ENCODE peak calls at places on chromosomes 1 and 21, in eight cellular contexts. H is heart left ventricle, A is heart right ventricle, I is HCT116, Q is cardiac muscle cell, F is psoas muscle, B is GM23248, L is fibroblast of lung. V is an unnamed sample.

GRCh38 chr1:162632234-162632666 is at the start of gene DDR2:
- DNase-seq in A (peak; percentile 41), I (no peak), H (peak; percentile 52), L (peak; percentile 91), Q (no peak), B (peak; percentile 96), F (peak; percentile 73), V (peak; percentile 89)

GRCh38 chr1:27356628-27357280 is 10.0 kb downstream of the MAP3K6 start:
- DNase-seq in L (no peak), A (no peak), Q (no peak), B (no peak), H (no peak), F (no peak), I (no peak), V (no peak)

GRCh38 chr1:21623411-21623961 is 45.7 kb downstream of the RAP1GAP start:
- DNase-seq in B (no peak), A (no peak), L (no peak), H (no peak), I (no peak), F (no peak), Q (no peak), V (no peak)

GRCh38 chr1:26530540-26530897 is 958 bp downstream of the RPS6KA1 start:
- DNase-seq in H (no peak), L (no peak), Q (no peak), B (no peak), I (no peak), A (no peak), F (no peak), V (no peak)

GRCh38 chr1:205237526-205238484 is 10.1 kb downstream of the TMCC2 start:
- DNase-seq in H (no peak), L (no peak), Q (no peak), B (no peak), A (no peak), F (no peak), I (no peak), V (no peak)

GRCh38 chr1:231420959-231421615 is 1.0 kb downstream of the EGLN1 start:
- DNase-seq in F (peak; percentile 56), H (peak; percentile 39), Q (peak; percentile 75), A (peak; percentile 57), I (no peak), L (peak; percentile 66), B (peak; percentile 63), V (no peak)

GRCh38 chr1:46491500-46492268 is 2.0 kb downstream of the DMBX1 start:
- DNase-seq in L (no peak), I (no peak), F (no peak), B (no peak), A (no peak), Q (no peak), H (no peak), V (no peak)

GRCh38 chr21:25963186-25963585 is 207.4 kb downstream of the APP start:
- DNase-seq in H (no peak), L (peak; percentile 77), F (no peak), I (peak; percentile 75), B (peak; percentile 19), A (no peak), Q (no peak), V (no peak)

GRCh38 chr1:168340796-168341510 is 60.3 kb downstream of the TBX19 start:
- DNase-seq in F (no peak), A (no peak), Q (no peak), H (no peak), B (peak; percentile 7), L (no peak), I (no peak), V (no peak)

GRCh38 chr1:76697361-76697760 is 169.9 kb upstream of the ST6GALNAC5 start:
- DNase-seq in A (no peak), F (no peak), H (no peak), L (no peak), B (no peak), I (no peak), Q (no peak), V (no peak)

GRCh38 chr21:45845063-45845789 is 136.3 kb upstream of the COL6A1 start:
- DNase-seq in B (no peak), A (no peak), L (no peak), I (no peak), H (no peak), Q (no peak), F (no peak), V (no peak)

GRCh38 chr1:219812491-219813221 is 115.7 kb downstream of the SLC30A10 start:
- DNase-seq in I (peak; percentile 75), L (peak; percentile 80), H (peak; percentile 22), F (no peak), B (peak; percentile 86), A (no peak), Q (peak; percentile 87), V (no peak)

GRCh38 chr1:174021611-174022079 is 512 bp downstream of the RC3H1 start:
- DNase-seq in H (peak; percentile 35), Q (no peak), B (peak; percentile 83), F (peak; percentile 49), A (no peak), I (no peak), L (peak; percentile 66), V (no peak)

GRCh38 chr1:87393437-87394085 is 64.9 kb downstream of the LMO4 start:
- DNase-seq in L (no peak), H (no peak), I (no peak), F (no peak), B (no peak), A (no peak), Q (no peak), V (no peak)

GRCh38 chr1:21305900-21306189 is 15.6 kb upstream of the ECE1 start:
- DNase-seq in A (no peak), H (no peak), B (no peak), Q (no peak), L (no peak), F (no peak), I (no peak), V (no peak)

GRCh38 chr1:92747735-92748134 is 37.2 kb downstream of the EVI5 start:
- DNase-seq in A (no peak), B (peak; percentile 52), H (no peak), I (no peak), F (no peak), L (peak; percentile 42), Q (no peak), V (no peak)

GRCh38 chr1:86912501-86912900 is 1.4 kb downstream of the SELENOF start:
- DNase-seq in A (no peak), F (no peak), H (no peak), Q (no peak), B (peak; percentile 47), I (no peak), L (no peak), V (no peak)

GRCh38 chr21:37579356-37579755 is 212.8 kb downstream of the DYRK1A start:
- DNase-seq in H (no peak), L (no peak), A (no peak), Q (no peak), B (no peak), I (no peak), F (no peak), V (no peak)

GRCh38 chr1:84462118-84462517 is 16.9 kb upstream of the RPF1 start:
- DNase-seq in A (no peak), H (no peak), B (no peak), F (no peak), L (no peak), Q (no peak), I (no peak), V (no peak)

GRCh38 chr1:20426923-20427322 is 59.1 kb downstream of the CAMK2N1 start:
- DNase-seq in B (peak; percentile 95), I (no peak), Q (no peak), A (no peak), F (no peak), H (no peak), L (peak; percentile 93), V (peak; percentile 67)

GRCh38 chr21:44072111-44072510 is 35.1 kb upstream of the PWP2 start:
- DNase-seq in I (no peak), A (no peak), F (no peak), Q (no peak), B (no peak), H (no peak), L (no peak), V (no peak)

GRCh38 chr21:38768385-38769071 is 37.2 kb upstream of the ETS2 start:
- DNase-seq in H (no peak), B (peak; percentile 87), F (no peak), L (peak; percentile 96), I (no peak), Q (no peak), A (no peak), V (peak; percentile 98)

GRCh38 chr1:48493970-48494769 is 22.2 kb upstream of the SPATA6 start:
- DNase-seq in L (peak; percentile 83), Q (no peak), I (no peak), H (no peak), F (no peak), A (no peak), B (peak; percentile 93), V (peak; percentile 91)

DNA sequence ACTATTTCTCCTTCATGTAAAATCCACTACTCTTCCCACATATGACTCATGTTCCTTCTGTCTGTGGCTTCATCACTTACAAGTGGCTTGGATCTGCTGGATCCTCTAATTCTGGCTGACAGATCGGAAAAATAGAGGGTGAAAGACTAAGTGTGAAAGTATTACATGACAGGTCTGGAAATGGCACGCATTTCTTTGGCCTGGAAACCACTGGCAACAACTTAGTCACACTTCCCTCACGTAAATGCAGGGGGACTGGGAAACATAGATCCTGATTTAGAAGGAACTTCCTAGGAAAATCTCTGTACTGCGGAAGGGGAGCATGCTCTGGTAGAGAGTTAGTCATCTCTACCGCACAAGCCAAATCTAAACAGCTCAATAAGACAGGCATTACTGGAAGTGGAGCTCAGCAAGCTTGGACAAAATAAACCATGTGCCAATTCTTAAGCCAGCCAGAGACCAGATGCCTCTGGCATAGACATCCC is 305.4 kb upstream of the PTBP2 start:
- DNase-seq in I (no peak), H (peak; percentile 17), B (peak; percentile 97), F (peak; percentile 41), L (peak; percentile 100), A (no peak), Q (peak; percentile 24), V (peak; percentile 99)
- H3K4me3 ChIP-seq in I (no peak overlapping the region), H (no peak overlapping the region), B (peak overlapping the region; percentile 21), F (no peak overlapping the region), L (no peak overlapping the region), A (no peak overlapping the region), Q (no peak overlapping the region), V (no peak overlapping the region)

GRCh38 chr1:184388671-184389292 is 2.0 kb downstream of the C1orf21 start:
- DNase-seq in I (no peak), A (no peak), B (no peak), Q (peak; percentile 8), H (peak; percentile 27), L (no peak), F (no peak), V (no peak)
- H3K4me3 ChIP-seq in I (no peak overlapping the region), A (peak overlapping the region; percentile 93), B (peak overlapping the region; percentile 96), Q (peak overlapping the region; percentile 95), H (peak overlapping the region; percentile 94), L (peak overlapping the region; percentile 71), F (peak overlapping the region; percentile 91), V (peak overlapping the region; percentile 79)

DNA sequence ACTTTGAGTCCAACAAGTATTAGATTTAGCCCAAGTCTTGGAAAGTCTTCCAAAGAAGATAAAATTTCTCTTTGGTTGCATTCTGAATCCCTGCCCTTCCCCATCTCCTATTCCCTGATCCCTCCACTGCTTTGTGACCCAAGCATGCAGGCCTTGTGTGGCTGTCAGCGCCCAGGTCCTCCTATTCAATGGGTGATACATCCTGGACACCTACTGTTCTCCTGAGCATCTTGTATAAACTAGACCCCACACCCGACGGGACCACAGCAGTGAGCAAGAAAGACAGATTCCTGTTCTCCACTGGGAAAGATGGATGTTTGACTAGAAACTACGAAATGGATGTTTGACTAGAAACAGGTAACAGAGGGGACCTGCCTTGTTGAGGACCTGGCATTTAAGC is 136.6 kb downstream of the KIF26B start:
- DNase-seq in A (no peak), B (no peak), H (no peak), L (no peak), Q (no peak), I (no peak), F (no peak), V (no peak)
- H3K4me3 ChIP-seq in A (no peak overlapping the region), B (no peak overlapping the region), H (no peak overlapping the region), L (no peak overlapping the region), Q (no peak overlapping the region), I (no peak overlapping the region), F (no peak overlapping the region), V (no peak overlapping the region)

GRCh38 chr1:206705744-206706297 is 21.1 kb downstream of the MAPKAPK2 start:
- DNase-seq in H (peak; percentile 38), I (no peak), B (peak; percentile 50), A (no peak), F (no peak), L (peak; percentile 56), Q (no peak), V (no peak)
- H3K4me3 ChIP-seq in H (no peak overlapping the region), I (no peak overlapping the region), B (peak overlapping the region; percentile 36), A (no peak overlapping the region), F (peak overlapping the region; percentile 16), L (no peak overlapping the region), Q (no peak overlapping the region), V (peak overlapping the region; percentile 0)

V was measured in skeletal muscle cell.